ENCODE peak calls at places on chromosomes 7 and 10, in eight cellular contexts. M is suprapubic skin, F is cardiac muscle cell, E is GM23248, O is colonic mucosa, L is K562, I is gastrocnemius medialis, P is PC-9. V is an unnamed sample.
A peak's percentile ranks its signal among the peaks of the same experiment; 100 is the strongest.

GRCh38 chr10:11586170-11586569 is 25.3 kb downstream of the USP6NL start:
- DNase-seq in L (no peak), F (no peak), I (no peak), P (no peak), E (peak; percentile 34), M (no peak), O (no peak), V (no peak)

GRCh38 chr7:37359180-37359579 is 89.5 kb downstream of the ELMO1 start:
- DNase-seq in I (no peak), P (no peak), M (no peak), F (no peak), O (no peak), E (no peak), L (no peak), V (no peak)

GRCh38 chr7:36408589-36408988 is 18.9 kb downstream of the ANLN start:
- DNase-seq in L (no peak), E (no peak), O (no peak), F (no peak), I (no peak), P (no peak), M (no peak), V (no peak)

GRCh38 chr10:103724771-103725170 is 130.6 kb downstream of the SH3PXD2A start:
- DNase-seq in P (no peak), E (no peak), F (no peak), M (no peak), O (no peak), L (no peak), I (no peak), V (no peak)

GRCh38 chr7:57867884-57868701 is 418.1 kb downstream of the ZNF716 start:
- DNase-seq in L (no peak), M (no peak), O (no peak), I (no peak), E (peak; percentile 22), P (no peak), F (no peak), V (no peak)

GRCh38 chr7:106959753-106960152 is 84.8 kb upstream of the PRKAR2B start:
- DNase-seq in M (no peak), I (no peak), L (peak; percentile 67), O (no peak), F (peak; percentile 29), P (no peak), E (no peak), V (no peak)

GRCh38 chr10:11742009-11742778 is at the start of gene ECHDC3:
- DNase-seq in L (peak; percentile 93), O (peak; percentile 70), P (no peak), I (peak; percentile 71), M (peak; percentile 74), F (no peak), E (peak; percentile 49), V (no peak)

GRCh38 chr10:130230036-130230435 is 93.8 kb downstream of the GLRX3 start:
- DNase-seq in O (no peak), F (no peak), M (no peak), I (no peak), E (no peak), P (no peak), L (no peak), V (no peak)

GRCh38 chr10:82313401-82313800 is 438.4 kb downstream of the NRG3 start:
- DNase-seq in P (no peak), O (no peak), E (no peak), L (no peak), F (no peak), M (no peak), I (no peak), V (no peak)

GRCh38 chr7:43307522-43307921 is 195.1 kb downstream of the HECW1 start:
- DNase-seq in E (no peak), F (no peak), M (no peak), O (no peak), L (no peak), I (no peak), P (no peak), V (no peak)

GRCh38 chr10:89815049-89815853 is 113.9 kb downstream of the KIF20B start:
- DNase-seq in L (no peak), I (no peak), E (no peak), O (no peak), M (no peak), P (no peak), F (no peak), V (no peak)

GRCh38 chr7:54112568-54112967 is 429.6 kb upstream of the VSTM2A start:
- DNase-seq in F (no peak), L (no peak), E (no peak), O (no peak), M (no peak), P (no peak), I (no peak), V (no peak)

GRCh38 chr10:73906524-73907447 is 4.1 kb upstream of the PLAU start:
- DNase-seq in P (peak; percentile 99), O (peak; percentile 40), M (peak; percentile 83), F (peak; percentile 74), I (peak; percentile 58), E (peak; percentile 97), L (peak; percentile 15), V (no peak)

GRCh38 chr7:28145931-28146330 is 34.7 kb downstream of the JAZF1 start:
- DNase-seq in I (no peak), P (no peak), L (no peak), O (no peak), F (no peak), M (no peak), E (no peak), V (no peak)

GRCh38 chr10:47329905-47330304 is 7.7 kb downstream of the GDF2 start:
- DNase-seq in E (no peak), I (no peak), P (no peak), M (peak; percentile 51), F (no peak), O (no peak), L (no peak), V (no peak)

GRCh38 chr10:71072146-71072819 is 140.1 kb upstream of the UNC5B start:
- DNase-seq in E (no peak), L (no peak), M (no peak), O (no peak), I (no peak), P (no peak), F (no peak), V (no peak)

GRCh38 chr10:28849309-28849708 is 172.0 kb downstream of the BAMBI start:
- DNase-seq in I (no peak), O (no peak), E (no peak), P (no peak), L (no peak), M (no peak), F (no peak), V (no peak)

GRCh38 chr7:129122751-129123516 is 21.6 kb upstream of the TSPAN33 start:
- DNase-seq in P (no peak), M (no peak), E (no peak), O (no peak), L (no peak), F (no peak), I (no peak), V (peak; percentile 10)

GRCh38 chr10:84188815-84189214 is 5.5 kb upstream of the CDHR1 start:
- DNase-seq in L (no peak), O (peak; percentile 60), F (no peak), P (no peak), M (no peak), I (no peak), E (no peak), V (no peak)

GRCh38 chr7:95001815-95002561 is 94.6 kb downstream of the PPP1R9A start:
- DNase-seq in O (no peak), L (no peak), F (no peak), E (no peak), P (no peak), I (no peak), M (no peak), V (no peak)

GRCh38 chr7:73995330-73995729 is 32.6 kb upstream of the ELN start:
- DNase-seq in L (no peak), I (no peak), F (no peak), M (no peak), O (no peak), E (peak; percentile 81), P (no peak), V (no peak)
- H3K27ac ChIP-seq in L (no peak overlapping the region), I (no peak overlapping the region), F (no peak overlapping the region), M (no peak overlapping the region), O (no peak overlapping the region), E (peak overlapping the region; percentile 52), P (no peak overlapping the region), V (no peak overlapping the region)

DNA sequence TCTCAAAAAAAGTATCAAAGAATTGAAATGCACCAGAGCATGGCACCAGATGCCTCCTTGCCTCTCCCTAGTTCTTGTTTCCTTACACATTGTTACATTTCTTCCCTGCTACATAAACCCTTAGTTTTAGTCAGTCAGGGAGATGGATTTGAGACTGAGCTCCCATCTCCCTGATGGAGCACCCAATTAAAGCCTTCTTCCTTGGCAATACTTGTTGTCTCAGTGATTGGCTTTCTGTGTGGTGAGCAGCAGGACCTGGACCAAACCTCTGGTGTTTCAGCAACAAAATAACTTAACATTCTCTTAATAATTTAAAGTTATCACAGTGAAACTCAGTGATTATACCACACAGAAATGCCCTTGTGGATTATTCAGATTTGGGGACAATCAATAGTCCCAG is 26.9 kb downstream of the PPP1R3C start:
- DNase-seq in O (no peak), I (no peak), E (no peak), L (no peak), M (no peak), P (no peak), F (no peak), V (no peak)
- H3K27ac ChIP-seq in O (no peak overlapping the region), I (peak overlapping the region; percentile 30), E (peak overlapping the region; percentile 82), L (no peak overlapping the region), M (no peak overlapping the region), P (no peak overlapping the region), F (peak overlapping the region; percentile 42), V (no peak overlapping the region)

GRCh38 chr10:77320852-77321496 is 316.6 kb downstream of the KCNMA1 start:
- DNase-seq in M (no peak), E (peak; percentile 77), O (no peak), L (no peak), I (no peak), F (no peak), P (no peak), V (no peak)
- H3K27ac ChIP-seq in M (no peak overlapping the region), E (peak overlapping the region; percentile 59), O (no peak overlapping the region), L (no peak overlapping the region), I (no peak overlapping the region), F (no peak overlapping the region), P (no peak overlapping the region), V (no peak overlapping the region)

GRCh38 chr10:122343936-122344335 is 30.6 kb upstream of the PLEKHA1 start:
- DNase-seq in L (no peak), P (no peak), M (no peak), I (no peak), F (no peak), O (no peak), E (no peak), V (no peak)
- H3K27ac ChIP-seq in L (no peak overlapping the region), P (no peak overlapping the region), M (no peak overlapping the region), I (no peak overlapping the region), F (no peak overlapping the region), O (no peak overlapping the region), E (no peak overlapping the region), V (peak overlapping the region; percentile 56)

GRCh38 chr10:96846395-96846794 is 14.3 kb downstream of the LCOR start:
- DNase-seq in P (peak; percentile 43), O (no peak), I (no peak), F (no peak), M (no peak), E (no peak), L (no peak), V (no peak)
- H3K27ac ChIP-seq in P (peak overlapping the region; percentile 46), O (no peak overlapping the region), I (no peak overlapping the region), F (no peak overlapping the region), M (no peak overlapping the region), E (no peak overlapping the region), L (no peak overlapping the region), V (no peak overlapping the region)